ENCODE peak calls at places on chromosomes 11 and 22, in nine cellular contexts. G is T-helper 17 cell, D is kidney epithelial cell, Z is left ventricle myocardium inferior, R is iris pigment epithelial cell, L is RWPE2, N is T follicular helper cell, H is HTR-8/SVneo, C is amygdala. J is an unnamed sample.

GRCh38 chr11:75582935-75583709 is 21.1 kb downstream of the SERPINH1 start:
- DNase-seq in G (peak), D (no peak), Z (peak), R (peak), L (no peak), N (peak), H (peak), C (peak), J (peak)

GRCh38 chr11:115607621-115608191 is 103.5 kb upstream of the CADM1 start:
- DNase-seq in G (no peak), D (no peak), Z (peak), R (no peak), L (no peak), N (no peak), H (no peak), C (no peak), J (peak)

GRCh38 chr11:46912526-46913150 is 5.7 kb downstream of the LRP4 start:
- DNase-seq in G (no peak), D (no peak), Z (no peak), R (no peak), L (no peak), N (no peak), H (peak), C (no peak), J (peak)

GRCh38 chr11:7490535-7490934 is 5.2 kb downstream of the OLFML1 start:
- DNase-seq in G (no peak), D (no peak), Z (no peak), R (no peak), L (no peak), N (no peak), H (no peak), C (no peak), J (no peak)

GRCh38 chr22:36467946-36468345 is 13.5 kb downstream of the TXN2 start:
- DNase-seq in G (no peak), D (peak), Z (peak), R (peak), L (peak), N (no peak), H (peak), C (no peak), J (peak)

GRCh38 chr22:24107668-24108067 is 73.6 kb upstream of the SUSD2 start:
- DNase-seq in G (no peak), D (no peak), Z (peak), R (peak), L (no peak), N (no peak), H (no peak), C (no peak), J (peak)

GRCh38 chr11:83105167-83105566 is 33.5 kb upstream of the RAB30 start:
- DNase-seq in G (no peak), D (no peak), Z (no peak), R (no peak), L (no peak), N (no peak), H (no peak), C (no peak), J (no peak)

GRCh38 chr11:834371-835316 is 1.9 kb downstream of the CD151 start:
- DNase-seq in G (no peak), D (peak), Z (peak), R (peak), L (peak), N (no peak), H (peak), C (no peak), J (peak)

GRCh38 chr11:23497040-23497439 is 636.8 kb upstream of the CCDC179 start:
- DNase-seq in G (no peak), D (no peak), Z (no peak), R (no peak), L (no peak), N (no peak), H (no peak), C (no peak), J (no peak)

GRCh38 chr11:6238902-6239301 is at the start of gene CNGA4:
- DNase-seq in G (no peak), D (no peak), Z (no peak), R (no peak), L (no peak), N (no peak), H (no peak), C (no peak), J (no peak)

GRCh38 chr11:31943056-31943780 is 132.1 kb upstream of the PAX6 start:
- DNase-seq in G (no peak), D (no peak), Z (no peak), R (no peak), L (no peak), N (no peak), H (no peak), C (no peak), J (peak)

GRCh38 chr11:9651481-9651880 is 12.4 kb upstream of the SWAP70 start:
- DNase-seq in G (no peak), D (no peak), Z (no peak), R (no peak), L (no peak), N (no peak), H (no peak), C (no peak), J (no peak)

J was measured in astrocyte of the hippocampus.